ENCODE peak calls at places on chromosomes 3 and 15, in four cellular contexts. Z, V, W and G are unnamed samples.

GRCh38 chr15:67556964-67557570 is 14.6 kb downstream of the MAP2K5 start:
- DNase-seq in W (no peak), V (no peak), Z (no peak), G (no peak)

GRCh38 chr3:128489860-128490649 is 2.9 kb downstream of the GATA2 start:
- DNase-seq in W (peak), Z (peak), V (no peak), G (no peak)

GRCh38 chr15:100704281-100705055 is 102.1 kb downstream of the ASB7 start:
- DNase-seq in Z (no peak), V (no peak), W (no peak), G (no peak)

GRCh38 chr3:77038468-77038927 is 1.4 kb upstream of the ROBO2 start:
- DNase-seq in V (peak), W (peak), Z (peak), G (peak)

GRCh38 chr3:22979581-22979980 is 223.5 kb upstream of the UBE2E2 start:
- DNase-seq in W (no peak), Z (no peak), V (no peak), G (no peak)

GRCh38 chr15:85520650-85521049 is 140.2 kb downstream of the AKAP13 start:
- DNase-seq in Z (no peak), V (no peak), W (no peak), G (no peak)

GRCh38 chr15:55530861-55531313 is 22.9 kb upstream of the DNAAF4 start:
- DNase-seq in W (no peak), V (no peak), Z (peak), G (no peak)

GRCh38 chr15:92421980-92422379 is 28.3 kb downstream of the ST8SIA2 start:
- DNase-seq in Z (no peak), W (no peak), V (no peak), G (no peak)

GRCh38 chr3:152970851-152971250 is 135.9 kb downstream of the P2RY1 start:
- DNase-seq in Z (no peak), V (no peak), W (no peak), G (no peak)

GRCh38 chr15:48963524-48964113 is at the start of gene SHC4:
- DNase-seq in Z (peak), W (peak), V (peak), G (peak)

GRCh38 chr15:25391971-25392733 is 46.7 kb downstream of the UBE3A start:
- DNase-seq in W (no peak), Z (no peak), V (no peak), G (no peak)

GRCh38 chr3:179446501-179446900 is 4.8 kb downstream of the GNB4 start:
- DNase-seq in W (no peak), V (no peak), Z (peak), G (no peak)

GRCh38 chr3:42672495-42672894 is 12.8 kb upstream of the KLHL40 start:
- DNase-seq in V (no peak), W (no peak), Z (no peak), G (no peak)

GRCh38 chr15:94047566-94047965 is 183.8 kb upstream of the MCTP2 start:
- DNase-seq in V (no peak), W (no peak), Z (no peak), G (no peak)

GRCh38 chr3:45123841-45124269 is 22.3 kb downstream of the CDCP1 start:
- DNase-seq in V (no peak), Z (no peak), W (no peak), G (no peak)
- TF ChIP-seq FOXJ3 in V (no peak), Z (no peak), W (no peak), G (no peak)

DNA sequence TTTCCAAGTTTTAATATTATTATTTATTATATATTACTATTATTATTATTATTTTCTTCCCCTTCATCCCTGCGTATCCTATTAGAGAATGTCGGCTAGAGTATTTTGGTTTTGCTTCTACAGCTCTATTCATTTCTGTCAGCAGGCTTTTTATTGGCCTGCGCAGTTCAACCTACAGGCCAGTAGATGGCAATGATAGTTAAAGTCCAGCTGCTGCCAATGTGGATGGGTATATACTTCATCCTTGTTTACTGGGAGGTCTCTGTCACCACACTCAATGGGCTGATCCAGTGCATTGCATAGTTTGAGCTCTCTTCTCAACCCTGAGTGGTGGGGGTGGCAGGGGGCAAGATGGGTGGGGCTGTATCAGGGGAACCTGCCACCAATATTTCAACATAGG is 799.8 kb downstream of the NSUN3 start:
- DNase-seq in Z (peak), V (peak), W (peak), G (peak)
- TF ChIP-seq FOXJ3 in Z (no peak), V (no peak), W (no peak), G (no peak)

GRCh38 chr3:190695994-190696393 is 166.5 kb downstream of the GMNC start:
- DNase-seq in V (no peak), Z (peak), W (no peak), G (no peak)

GRCh38 chr3:190696777-190697501 is 165.6 kb downstream of the GMNC start:
- DNase-seq in W (no peak), Z (peak), V (no peak), G (no peak)

GRCh38 chr3:190697502-190697830 is 165.0 kb downstream of the GMNC start:
- DNase-seq in V (no peak), Z (no peak), W (no peak), G (no peak)

GRCh38 chr3:190699784-190700183 is 162.7 kb downstream of the GMNC start:
- DNase-seq in Z (no peak), W (no peak), V (no peak), G (no peak)

DNA sequence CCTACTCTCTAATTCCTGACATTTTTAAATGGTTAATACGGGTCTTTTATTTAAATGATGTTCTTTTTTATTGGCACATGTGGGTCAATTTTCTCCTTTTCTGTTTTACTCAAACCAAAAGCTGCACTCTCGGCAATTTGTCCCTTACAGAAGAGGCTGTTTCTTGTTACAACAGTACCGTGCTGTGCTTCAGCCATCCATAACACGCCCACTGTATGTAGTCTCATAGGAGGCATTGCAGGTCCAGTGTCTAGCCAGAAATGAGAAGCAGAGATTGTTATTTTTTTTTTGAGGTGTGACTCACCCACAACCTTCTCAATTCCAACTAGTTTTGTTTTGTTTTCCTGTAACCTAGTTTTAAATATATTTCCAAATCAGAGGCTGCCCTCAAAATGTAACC is 164.6 kb downstream of the GMNC start:
- DNase-seq in V (no peak), W (no peak), Z (no peak), G (no peak)
- TF ChIP-seq FOXJ3 in V (no peak), W (no peak), Z (no peak), G (no peak)

DNA sequence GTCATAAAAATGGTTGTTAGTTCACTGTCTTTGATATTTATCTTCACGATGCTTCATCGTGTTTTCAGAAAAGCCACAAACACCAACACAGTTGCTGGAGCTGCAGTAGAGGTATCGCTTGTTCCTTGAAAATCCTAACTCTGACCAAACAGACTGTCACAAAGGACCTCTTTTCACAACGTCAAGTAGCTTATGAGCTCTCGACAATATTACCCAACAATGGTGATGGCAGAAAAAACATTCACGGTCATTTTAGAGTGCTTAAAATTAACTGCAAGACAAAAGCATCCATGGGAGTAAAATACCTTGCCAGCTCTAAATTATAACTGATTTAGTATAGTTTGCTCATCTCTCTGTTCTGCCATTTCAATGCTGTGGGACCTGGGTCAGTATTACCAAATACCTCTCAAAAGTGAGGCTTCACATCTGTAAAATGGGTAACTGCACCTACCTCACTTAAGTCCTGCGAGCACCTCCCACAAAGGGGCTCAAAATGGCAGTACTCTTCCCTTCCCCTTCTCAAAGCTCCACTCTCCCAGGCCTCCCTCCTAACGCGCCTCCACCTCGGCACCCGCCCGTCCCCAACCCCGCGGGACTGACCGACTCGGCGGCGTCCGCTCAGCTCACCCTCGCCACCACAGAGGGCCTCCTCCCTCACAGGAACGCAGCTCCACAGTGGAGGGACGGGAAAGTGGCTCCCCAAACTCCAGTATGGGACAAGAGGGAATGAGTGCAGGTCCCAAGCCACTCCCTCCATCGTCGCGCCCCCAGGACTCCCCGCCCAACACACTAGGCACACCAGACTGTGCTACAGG is 534 bp downstream of the TRIM59 start:
- DNase-seq in W (no peak), V (no peak), Z (no peak), G (peak)
- TF ChIP-seq FOXJ3 in W (no peak), V (no peak), Z (no peak), G (no peak)